ENCODE peak calls at places on chromosomes 1 and 21, in five cellular contexts. X is stimulated activated CD4-positive, alpha-beta T cell treated with anti-CD3 and anti-CD28 coated beads, Interleukin-1b, Interleukin-23, amount 100 ng/mL, for 1 hour; B is frontal cortex; E is B cell; M is H54. R is an unnamed sample.

GRCh38 chr1:154087574-154087973 is 67.3 kb downstream of the NUP210L start:
- DNase-seq in X (no peak), B (no peak), E (no peak), M (no peak), R (no peak)

GRCh38 chr1:1115830-1116700 is at the start of gene C1orf159:
- DNase-seq in X (peak), B (peak), E (peak), M (peak), R (peak)

GRCh38 chr1:109905520-109905919 is 5.1 kb upstream of the CSF1 start:
- DNase-seq in X (no peak), B (no peak), E (no peak), M (no peak), R (no peak)

GRCh38 chr1:201348211-201348566 is 29.3 kb downstream of the TNNT2 start:
- DNase-seq in X (no peak), B (no peak), E (peak), M (peak), R (peak)

GRCh38 chr1:9311489-9311888 is 18.8 kb downstream of the SPSB1 start:
- DNase-seq in X (no peak), B (no peak), E (no peak), M (no peak), R (no peak)

GRCh38 chr1:205774277-205775014 is 836 bp downstream of the RAB29 start:
- DNase-seq in X (no peak), B (no peak), E (peak), M (no peak), R (peak)

GRCh38 chr1:221729771-221730170 is 12.1 kb downstream of the DUSP10 start:
- DNase-seq in X (no peak), B (no peak), E (no peak), M (no peak), R (no peak)

GRCh38 chr1:229947968-229948367 is 119.1 kb upstream of the GALNT2 start:
- DNase-seq in X (no peak), B (no peak), E (no peak), M (no peak), R (no peak)

GRCh38 chr1:15835205-15835740 is 12.2 kb upstream of the SPEN start:
- DNase-seq in X (no peak), B (no peak), E (no peak), M (no peak), R (no peak)

GRCh38 chr1:244826712-244827111 is 8.7 kb upstream of the COX20 start:
- DNase-seq in X (no peak), B (no peak), E (no peak), M (no peak), R (no peak)

GRCh38 chr1:42170779-42171621 is 6.5 kb upstream of the GUCA2A start:
- DNase-seq in X (no peak), B (no peak), E (no peak), M (no peak), R (no peak)

GRCh38 chr1:5765997-5766913 is 226.0 kb downstream of the NPHP4 start:
- DNase-seq in X (no peak), B (no peak), E (no peak), M (no peak), R (no peak)

GRCh38 chr1:113783254-113784103 is 24.2 kb upstream of the PHTF1 start:
- DNase-seq in X (no peak), B (no peak), E (peak), M (no peak), R (peak)

GRCh38 chr21:41685511-41686149 is 81.2 kb downstream of the RIPK4 start:
- DNase-seq in X (no peak), B (no peak), E (no peak), M (no peak), R (no peak)